ENCODE peak calls at places on chromosome 15, in five cellular contexts. W is SK-N-SH, U is K562, V is transverse colon, H is HepG2. S is an unnamed sample.

GRCh38 chr15:87764461-87765236 is 491.9 kb downstream of the NTRK3 start:
- DNase-seq in W (peak; percentile 28), U (no peak), V (no peak), H (no peak), S (no peak)

GRCh38 chr15:30992073-30992363 is 590 bp upstream of the MTMR10 start:
- DNase-seq in W (no peak), U (no peak), V (no peak), H (peak; percentile 15), S (no peak)

GRCh38 chr15:65553691-65554090 is 23.4 kb downstream of the HACD3 start:
- DNase-seq in W (no peak), U (no peak), V (no peak), H (no peak), S (no peak)

GRCh38 chr15:38076806-38077205 is 142.4 kb downstream of the TMCO5A start:
- DNase-seq in W (no peak), U (no peak), V (no peak), H (no peak), S (no peak)

GRCh38 chr15:65044724-65045481 is at the start of gene SLC51B:
- DNase-seq in W (no peak), U (no peak), V (peak; percentile 78), H (peak; percentile 99), S (no peak)

GRCh38 chr15:70200003-70200410 is 102.3 kb upstream of the TLE3 start:
- DNase-seq in W (no peak), U (peak; percentile 29), V (no peak), H (no peak), S (no peak)

GRCh38 chr15:70054366-70054765 is 43.4 kb downstream of the TLE3 start:
- DNase-seq in W (no peak), U (no peak), V (no peak), H (no peak), S (no peak)

GRCh38 chr15:80154336-80154735 is 1.5 kb downstream of the FAH start:
- DNase-seq in W (no peak), U (no peak), V (no peak), H (peak; percentile 72), S (no peak)

GRCh38 chr15:38525489-38525888 is 39.1 kb downstream of the RASGRP1 start:
- DNase-seq in W (no peak), U (no peak), V (no peak), H (no peak), S (peak; percentile 19)

GRCh38 chr15:63107895-63108546 is 13.6 kb upstream of the LACTB start:
- DNase-seq in W (no peak), U (no peak), V (peak; percentile 39), H (peak; percentile 98), S (no peak)

GRCh38 chr15:78322243-78322642 is 17.9 kb upstream of the CRABP1 start:
- DNase-seq in W (peak; percentile 81), U (no peak), V (no peak), H (no peak), S (no peak)

GRCh38 chr15:31867536-31868442 is 162.5 kb upstream of the CHRNA7 start:
- DNase-seq in W (peak; percentile 74), U (peak; percentile 57), V (peak; percentile 64), H (peak; percentile 20), S (peak; percentile 91)

GRCh38 chr15:30997270-30997669 is 5.8 kb upstream of the MTMR10 start:
- DNase-seq in W (no peak), U (no peak), V (no peak), H (no peak), S (no peak)

GRCh38 chr15:77421370-77421700 is 647 bp downstream of the HMG20A start:
- DNase-seq in W (peak; percentile 7), U (no peak), V (peak; percentile 24), H (peak; percentile 15), S (no peak)

GRCh38 chr15:29825205-29825604 is 2.9 kb upstream of the TJP1 start:
- DNase-seq in W (no peak), U (no peak), V (no peak), H (no peak), S (no peak)

GRCh38 chr15:80228959-80229610 is 22.9 kb downstream of the CTXND1 start:
- DNase-seq in W (no peak), U (no peak), V (no peak), H (no peak), S (peak; percentile 82)

GRCh38 chr15:32838820-32839219 is 121.0 kb downstream of the GREM1 start:
- DNase-seq in W (no peak), U (no peak), V (no peak), H (peak; percentile 71), S (no peak)

GRCh38 chr15:93135997-93136397 is 47.0 kb upstream of the RGMA start:
- DNase-seq in W (no peak), U (no peak), V (no peak), H (no peak), S (no peak)

GRCh38 chr15:101206173-101206572 is 45.7 kb downstream of the CHSY1 start:
- DNase-seq in W (no peak), U (no peak), V (no peak), H (no peak), S (no peak)

DNA sequence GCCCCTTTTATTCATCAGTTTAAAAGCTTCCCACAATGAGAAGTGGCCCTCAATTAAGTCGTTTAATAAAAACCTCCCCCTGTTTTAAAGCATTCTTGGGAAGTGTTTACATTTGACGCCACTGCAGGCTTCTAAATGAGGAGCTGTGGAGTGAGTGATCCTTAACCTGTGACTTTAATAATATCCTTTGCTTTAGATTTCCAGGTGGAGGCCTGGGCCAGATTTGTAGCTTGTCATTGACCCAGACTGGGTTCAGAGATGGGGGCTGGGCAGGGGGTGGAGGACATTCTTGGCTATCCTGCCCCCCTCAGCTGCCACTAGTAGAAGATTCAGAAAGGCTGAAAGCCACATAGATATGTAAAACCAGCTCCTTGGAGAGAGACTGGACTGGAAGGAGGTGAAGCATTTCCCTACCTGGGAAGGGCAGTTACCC is 11.4 kb downstream of the CGNL1 start:
- DNase-seq in W (no peak), U (no peak), V (no peak), H (no peak), S (no peak)
- TF ChIP-seq POLR2AphosphoS5 in W (no peak), U (no peak), V (no peak), H (no peak), S (no peak)

GRCh38 chr15:74429784-74430141 is 4.0 kb downstream of the SEMA7A start:
- DNase-seq in W (no peak), U (no peak), V (no peak), H (no peak), S (no peak)

GRCh38 chr15:74431116-74431515 is 2.6 kb downstream of the SEMA7A start:
- DNase-seq in W (no peak), U (no peak), V (no peak), H (no peak), S (no peak)

GRCh38 chr15:74428970-74429783 is 4.6 kb downstream of the SEMA7A start:
- DNase-seq in W (no peak), U (no peak), V (no peak), H (no peak), S (no peak)

GRCh38 chr15:74431645-74432044 is 2.1 kb downstream of the SEMA7A start:
- DNase-seq in W (no peak), U (no peak), V (no peak), H (no peak), S (no peak)

DNA sequence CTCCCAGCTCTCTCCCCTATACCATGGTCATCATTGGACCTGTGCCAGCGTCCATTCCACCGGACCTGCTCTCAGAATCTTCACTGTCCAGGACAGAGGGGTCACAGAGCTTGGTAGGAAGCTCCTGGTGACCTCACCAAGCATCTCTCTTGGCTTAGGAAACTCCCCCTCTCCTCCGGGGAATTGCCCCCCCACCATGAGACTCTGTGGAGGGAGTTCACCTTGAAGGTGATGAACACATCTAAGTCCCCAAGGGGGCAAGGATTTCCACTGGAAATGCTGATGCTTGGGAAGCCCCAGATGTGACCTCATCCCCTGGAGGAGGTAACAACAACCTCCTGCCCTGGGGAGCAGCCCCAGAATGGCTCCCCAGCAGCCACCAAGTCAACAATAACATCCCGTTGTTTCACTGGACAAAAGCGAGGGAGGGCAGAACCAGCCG is 3.2 kb downstream of the SEMA7A start:
- DNase-seq in W (no peak), U (no peak), V (no peak), H (no peak), S (no peak)
- H3K4me1 ChIP-seq in W (peaks cover 13% of the 10 kb centered on the region), U (peaks cover 82% of the 10 kb centered on the region), V (peaks cover 17% of the 10 kb centered on the region), H (peaks cover 90% of the 10 kb centered on the region), S (peaks cover 31% of the 10 kb centered on the region)

GRCh38 chr15:96002890-96003859 is 327.3 kb upstream of the NR2F2 start:
- DNase-seq in W (no peak), U (no peak), V (no peak), H (no peak), S (no peak)
- TF ChIP-seq POLR2AphosphoS5 in W (no peak), U (no peak), V (no peak), H (no peak), S (no peak)

DNA sequence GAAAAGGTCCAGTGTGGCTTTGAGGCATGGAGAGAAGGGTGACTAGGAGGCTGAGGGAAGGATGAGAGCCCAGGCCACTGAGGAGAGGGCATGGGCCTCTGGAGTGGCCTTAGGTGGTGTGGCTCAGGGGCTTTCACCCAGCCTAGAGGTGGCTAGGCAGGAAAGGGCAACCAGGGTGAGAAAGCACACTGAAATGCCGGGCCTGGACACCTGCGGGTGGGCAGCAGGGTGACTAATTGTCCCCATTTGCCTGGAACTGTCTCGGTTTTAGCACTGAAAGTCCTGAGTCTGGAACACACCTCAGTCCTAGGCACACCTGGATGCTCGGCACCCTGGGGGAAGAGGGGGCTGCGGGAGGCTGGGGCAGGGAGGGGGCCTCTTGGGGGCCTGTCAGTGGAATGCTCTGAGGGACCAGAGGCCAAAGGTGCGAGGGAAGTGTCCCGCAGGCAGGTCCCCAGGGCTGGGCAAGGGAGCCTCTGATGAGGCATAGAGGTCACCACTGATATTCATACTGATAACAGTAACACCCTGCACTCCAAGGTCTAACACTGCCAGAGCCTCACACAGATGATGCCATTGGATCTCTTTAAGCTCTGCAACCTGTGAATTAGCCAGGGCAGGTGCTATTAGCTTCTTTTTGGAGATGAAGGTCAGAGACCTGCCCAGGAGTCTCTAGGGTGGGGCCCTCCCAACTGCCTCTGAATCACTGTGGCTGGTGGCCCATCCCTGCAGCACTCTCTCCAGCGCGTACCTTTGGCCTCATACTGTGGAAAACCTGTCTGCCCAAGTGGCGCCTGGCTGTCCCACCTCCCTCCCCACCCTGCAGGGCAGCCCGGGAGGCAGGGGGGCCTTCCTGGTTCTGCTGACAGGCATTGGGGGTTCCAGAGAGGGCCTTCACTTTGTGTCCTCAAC is 3.0 kb upstream of the PHGR1 start:
- DNase-seq in W (no peak), U (no peak), V (peak; percentile 89), H (no peak), S (no peak)
- H3K4me1 ChIP-seq in W (peaks cover 11% of the 10 kb centered on the region), U (peaks cover 9% of the 10 kb centered on the region), V (peaks cover 63% of the 10 kb centered on the region), H (peaks cover 83% of the 10 kb centered on the region), S (peaks cover 23% of the 10 kb centered on the region)

GRCh38 chr15:51108933-51109550 is 14.3 kb upstream of the TNFAIP8L3 start:
- DNase-seq in W (no peak), U (no peak), V (no peak), H (no peak), S (no peak)
- TF ChIP-seq POLR2AphosphoS5 in W (no peak), U (no peak), V (no peak), H (no peak), S (peak; percentile 78)

S was measured in esophagus muscularis mucosa.